ENCODE peak calls at places on chromosome 12, in seven cellular contexts. U is kidney epithelial cell; P is activated CD8-positive, alpha-beta memory T cell treated with anti-CD3 and anti-CD28 coated beads for 4 hours; E is NCI-H2171 treated with DMSO at 0.1 percent for 48 hours; V is EL; O is NCI-H1105; S is SW 1271. I is an unnamed sample.

GRCh38 chr12:49907352-49907751 is 3.7 kb upstream of the FAIM2 start:
- DNase-seq in S (no peak), P (no peak), V (no peak), O (no peak), E (no peak), U (no peak), I (no peak)

GRCh38 chr12:64010069-64010686 is 165.7 kb downstream of the SRGAP1 start:
- DNase-seq in S (no peak), P (no peak), U (peak; percentile 83), V (peak; percentile 85), O (no peak), E (no peak), I (no peak)

GRCh38 chr12:117189725-117190209 is 503 bp downstream of the FBXO21 start:
- DNase-seq in S (no peak), U (no peak), O (no peak), V (peak; percentile 45), E (peak; percentile 40), P (no peak), I (no peak)

GRCh38 chr12:103850429-103850828 is 9.4 kb upstream of the NT5DC3 start:
- DNase-seq in V (no peak), S (no peak), U (no peak), O (no peak), E (no peak), P (no peak), I (no peak)

GRCh38 chr12:113347-113746 is 46.8 kb downstream of the IQSEC3 start:
- DNase-seq in P (no peak), S (no peak), E (no peak), O (no peak), V (no peak), U (no peak), I (no peak)

GRCh38 chr12:29309320-29309902 is 71.6 kb downstream of the ERGIC2 start:
- DNase-seq in U (no peak), O (peak; percentile 3), S (no peak), P (no peak), E (peak; percentile 64), V (peak; percentile 17), I (peak; percentile 24)

GRCh38 chr12:80721326-80721725 is 4.6 kb downstream of the MYF5 start:
- DNase-seq in U (no peak), P (no peak), S (no peak), E (no peak), O (no peak), V (no peak), I (no peak)

GRCh38 chr12:93502802-93503623 is 35.7 kb downstream of the MRPL42 start:
- DNase-seq in S (no peak), P (peak; percentile 26), V (peak; percentile 45), U (no peak), O (peak; percentile 9), E (peak; percentile 51), I (peak; percentile 14)

GRCh38 chr12:107091381-107091780 is 2.0 kb downstream of the CRY1 start:
- DNase-seq in V (peak; percentile 80), S (no peak), E (no peak), O (peak; percentile 54), U (no peak), P (no peak), I (no peak)

GRCh38 chr12:128137140-128137539 is 129.8 kb upstream of the TMEM132C start:
- DNase-seq in P (no peak), V (no peak), O (no peak), E (no peak), S (no peak), U (no peak), I (no peak)

GRCh38 chr12:139585-139984 is 73.0 kb downstream of the IQSEC3 start:
- DNase-seq in U (no peak), V (no peak), O (no peak), P (no peak), S (no peak), E (no peak), I (no peak)

GRCh38 chr12:102300824-102301461 is 103.3 kb upstream of the PMCH start:
- DNase-seq in V (peak; percentile 64), P (no peak), E (peak; percentile 45), S (no peak), O (no peak), U (no peak), I (peak; percentile 9)

GRCh38 chr12:3117628-3118027 is 40.4 kb downstream of the TSPAN9 start:
- DNase-seq in P (no peak), S (no peak), U (peak; percentile 73), V (peak; percentile 93), E (peak; percentile 91), O (no peak), I (peak; percentile 74)

GRCh38 chr12:30145351-30146017 is 361.7 kb upstream of the TMTC1 start:
- DNase-seq in P (no peak), V (peak; percentile 2), U (no peak), S (no peak), E (no peak), O (peak; percentile 41), I (no peak)

GRCh38 chr12:6927379-6927991 is at the start of gene ATN1:
- DNase-seq in O (peak; percentile 60), S (no peak), V (peak; percentile 77), U (no peak), P (no peak), E (peak; percentile 96), I (peak; percentile 44)

GRCh38 chr12:126198966-126199692 is 1133.9 kb downstream of the AACS start:
- DNase-seq in U (no peak), E (no peak), O (no peak), S (no peak), P (no peak), V (no peak), I (no peak)

GRCh38 chr12:92554316-92554905 is 148.4 kb upstream of the PLEKHG7 start:
- DNase-seq in E (no peak), S (no peak), U (no peak), P (no peak), V (no peak), O (no peak), I (no peak)

GRCh38 chr12:125245601-125246345 is 180.5 kb downstream of the AACS start:
- DNase-seq in O (no peak), U (no peak), P (no peak), S (no peak), V (no peak), E (no peak), I (no peak)

GRCh38 chr12:100718212-100718611 is 76.4 kb upstream of the ANO4 start:
- DNase-seq in P (no peak), U (no peak), O (no peak), E (no peak), S (no peak), V (peak; percentile 83), I (no peak)

GRCh38 chr12:79935624-79936040 is 735 bp upstream of the PPP1R12A start:
- DNase-seq in P (no peak), O (no peak), E (peak; percentile 70), U (peak; percentile 37), S (no peak), V (no peak), I (peak; percentile 38)

GRCh38 chr12:93185369-93185741 is 192.4 kb upstream of the NUDT4 start:
- DNase-seq in P (no peak), V (no peak), E (no peak), O (no peak), S (no peak), U (no peak), I (no peak)

GRCh38 chr12:2691340-2692111 is 103.2 kb upstream of the FKBP4 start:
- DNase-seq in P (no peak), S (no peak), O (peak; percentile 44), U (no peak), E (peak; percentile 70), V (no peak), I (no peak)

GRCh38 chr12:113645183-113645582 is 173.5 kb upstream of the LHX5 start:
- DNase-seq in U (no peak), E (no peak), O (no peak), V (no peak), P (no peak), S (no peak), I (no peak)

GRCh38 chr12:62971769-62972525 is 37.0 kb upstream of the PPM1H start:
- DNase-seq in S (no peak), E (peak; percentile 27), V (no peak), O (no peak), P (no peak), U (no peak), I (no peak)

GRCh38 chr12:78181544-78182162 is 351.0 kb downstream of the NAV3 start:
- DNase-seq in V (peak; percentile 40), U (no peak), E (peak; percentile 76), O (peak; percentile 61), P (no peak), S (no peak), I (peak; percentile 59)

GRCh38 chr12:53196486-53196885 is 10.6 kb downstream of the ITGB7 start:
- DNase-seq in P (no peak), V (no peak), O (no peak), U (no peak), S (no peak), E (no peak), I (no peak)

GRCh38 chr12:4257442-4257841 is 16.1 kb upstream of the CCND2 start:
- DNase-seq in P (no peak), V (no peak), U (no peak), O (no peak), S (no peak), E (no peak), I (no peak)

GRCh38 chr12:56995201-56995929 is 11.0 kb downstream of the ZBTB39 start:
- DNase-seq in P (no peak), V (no peak), U (no peak), S (no peak), E (no peak), O (no peak), I (no peak)

GRCh38 chr12:85740190-85740589 is 96.0 kb downstream of the RASSF9 start:
- DNase-seq in V (no peak), O (no peak), U (no peak), S (no peak), E (peak; percentile 54), P (no peak), I (no peak)

GRCh38 chr12:51636581-51636980 is 45.5 kb downstream of the SCN8A start:
- DNase-seq in S (no peak), P (no peak), O (no peak), U (no peak), V (peak; percentile 82), E (no peak), I (no peak)

GRCh38 chr12:112514456-112514855 is 95.7 kb downstream of the PTPN11 start:
- DNase-seq in O (no peak), S (no peak), P (no peak), V (no peak), E (no peak), U (no peak), I (no peak)

GRCh38 chr12:96208346-96208745 is 14.2 kb downstream of the ELK3 start:
- DNase-seq in S (no peak), O (no peak), U (no peak), E (no peak), P (no peak), V (peak; percentile 79), I (no peak)

GRCh38 chr12:125540580-125541204 is 475.5 kb downstream of the AACS start:
- DNase-seq in U (no peak), P (no peak), V (no peak), O (no peak), E (no peak), S (no peak), I (no peak)

GRCh38 chr12:65306603-65307501 is 28.4 kb downstream of the MSRB3 start:
- DNase-seq in U (peak; percentile 25), O (peak; percentile 4), V (peak; percentile 78), P (no peak), S (no peak), E (peak; percentile 41), I (no peak)

GRCh38 chr12:83865431-83865830 is 1047.2 kb downstream of the SLC6A15 start:
- DNase-seq in O (no peak), E (no peak), U (no peak), V (no peak), P (no peak), S (no peak), I (no peak)

GRCh38 chr12:68368332-68368731 is 36.2 kb upstream of the MDM1 start:
- DNase-seq in V (no peak), E (no peak), P (no peak), U (no peak), S (no peak), O (no peak), I (no peak)